ENCODE peak calls at places on chromosomes 4 and X, in five cellular contexts. B is naive thymus-derived CD4-positive, alpha-beta T cell; R is activated CD8-positive, alpha-beta memory T cell treated with anti-CD3 and anti-CD28 coated beads, Interleukin-2, amount 50 U/mL, for 4 hours; L is GM20000; J is activated CD4-positive, alpha-beta T cell treated with anti-CD3 and anti-CD28 coated beads, Interleukin-2, amount 50 U/mL, for 48 hours. F is an unnamed sample.

GRCh38 chr4:13261486-13262257 is 222.5 kb downstream of the RAB28 start:
- DNase-seq in B (no peak), R (no peak), L (no peak), J (no peak), F (no peak)

GRCh38 chr4:8278421-8279287 is 9.1 kb downstream of the HTRA3 start:
- DNase-seq in B (no peak), R (no peak), L (no peak), J (no peak), F (peak; percentile 81)

GRCh38 chrX:346034-346813 is 27.6 kb upstream of the GTPBP6 start:
- DNase-seq in B (no peak), R (peak; percentile 13), L (no peak), J (no peak), F (no peak)

GRCh38 chr4:54187148-54187547 is 41.9 kb upstream of the PDGFRA start:
- DNase-seq in B (no peak), R (no peak), L (no peak), J (no peak), F (peak; percentile 64)

GRCh38 chr4:15765306-15765705 is 12.8 kb upstream of the CD38 start:
- DNase-seq in B (no peak), R (no peak), L (no peak), J (no peak), F (peak; percentile 35)

GRCh38 chr4:167775374-167775773 is 317.0 kb upstream of the ANXA10 start:
- DNase-seq in B (no peak), R (no peak), L (no peak), J (no peak), F (no peak)

GRCh38 chr4:58247792-58248191 is 1137.6 kb upstream of the IGFBP7 start:
- DNase-seq in B (no peak), R (no peak), L (no peak), J (no peak), F (no peak)

GRCh38 chrX:52341493-52341892 is 27.3 kb upstream of the XAGE2 start:
- DNase-seq in B (no peak), R (no peak), L (no peak), J (no peak), F (no peak)

GRCh38 chrX:41559662-41560061 is 112.5 kb downstream of the NYX start:
- DNase-seq in B (no peak), R (peak; percentile 38), L (no peak), J (peak; percentile 14), F (peak; percentile 82)

GRCh38 chrX:83469551-83469950 is 38.5 kb upstream of the POU3F4 start:
- DNase-seq in B (no peak), R (no peak), L (peak; percentile 9), J (peak; percentile 3), F (peak; percentile 0)

GRCh38 chrX:15989716-15990115 is 133.6 kb upstream of the GRPR start:
- DNase-seq in B (no peak), R (no peak), L (no peak), J (no peak), F (peak; percentile 22)

GRCh38 chr4:164926301-164926700 is 49.3 kb downstream of the APELA start:
- DNase-seq in B (no peak), R (no peak), L (no peak), J (no peak), F (no peak)

GRCh38 chrX:23764585-23764984 is 18.4 kb upstream of the SAT1 start:
- DNase-seq in B (no peak), R (no peak), L (no peak), J (no peak), F (no peak)

GRCh38 chr4:34108456-34108855 is 2135.9 kb downstream of the ARAP2 start:
- DNase-seq in B (no peak), R (no peak), L (no peak), J (no peak), F (no peak)

GRCh38 chrX:56794831-56795230 is 65.8 kb downstream of the NBDY start:
- DNase-seq in B (no peak), R (no peak), L (no peak), J (no peak), F (no peak)

GRCh38 chr4:40550900-40551546 is 78.6 kb downstream of the RBM47 start:
- DNase-seq in B (peak; percentile 25), R (no peak), L (peak; percentile 47), J (no peak), F (peak; percentile 39)